ENCODE peak calls at places on chromosomes 2 and 18, in eight cellular contexts. A is hippocampal formation, O is sigmoid colon, K is GM20000, Z is COR-L47, E is posterior vena cava, N is AG08395, R is colonic mucosa. Y is an unnamed sample.

GRCh38 chr18:54607213-54607934 is 16.3 kb downstream of the DYNAP start:
- DNase-seq in Z (peak), K (no peak), N (no peak), E (no peak), O (no peak), A (no peak), R (peak), Y (no peak)

GRCh38 chr2:99637157-99637697 is 147.4 kb upstream of the REV1 start:
- DNase-seq in O (no peak), Z (no peak), A (no peak), R (no peak), N (no peak), E (no peak), K (no peak), Y (no peak)

GRCh38 chr2:68750592-68751396 is 16.2 kb downstream of the ARHGAP25 start:
- DNase-seq in A (no peak), R (peak), Z (no peak), N (no peak), O (no peak), E (no peak), K (no peak), Y (no peak)

GRCh38 chr2:231687133-231687852 is 21.0 kb upstream of the PTMA start:
- DNase-seq in R (peak), Z (peak), K (peak), N (peak), O (peak), A (peak), E (peak), Y (peak)

GRCh38 chr2:169160926-169161481 is 91.6 kb downstream of the DHRS9 start:
- DNase-seq in K (no peak), Z (no peak), R (no peak), E (no peak), N (no peak), A (no peak), O (no peak), Y (no peak)

GRCh38 chr2:239845968-239846367 is 179.2 kb downstream of the NDUFA10 start:
- DNase-seq in Z (no peak), N (no peak), E (no peak), O (no peak), K (no peak), A (no peak), R (no peak), Y (no peak)

GRCh38 chr2:206856474-206856873 is 82.8 kb upstream of the CPO start:
- DNase-seq in A (no peak), Z (no peak), R (no peak), N (peak), K (no peak), O (no peak), E (no peak), Y (no peak)

GRCh38 chr2:54386585-54386984 is 69.5 kb upstream of the SPTBN1 start:
- DNase-seq in R (no peak), E (no peak), A (no peak), O (no peak), Z (no peak), K (no peak), N (no peak), Y (no peak)

GRCh38 chr2:86211796-86212188 is 12.5 kb downstream of the MRPL35 start:
- DNase-seq in A (no peak), N (no peak), R (no peak), K (no peak), Z (no peak), O (no peak), E (no peak), Y (no peak)

GRCh38 chr18:11500153-11501122 is 109.0 kb upstream of the SLC35G4 start:
- DNase-seq in K (no peak), R (no peak), O (no peak), A (no peak), Z (no peak), E (no peak), N (peak), Y (no peak)

GRCh38 chr2:1736045-1736444 is 8.3 kb downstream of the PXDN start:
- DNase-seq in Z (no peak), O (no peak), K (no peak), R (no peak), N (peak), A (no peak), E (no peak), Y (no peak)

GRCh38 chr2:235729182-235729929 is 235.5 kb downstream of the AGAP1 start:
- DNase-seq in O (no peak), N (no peak), R (no peak), Z (no peak), E (no peak), A (no peak), K (no peak), Y (no peak)

GRCh38 chr2:20561703-20562454 is 89.0 kb downstream of the HS1BP3 start:
- DNase-seq in K (no peak), Z (no peak), N (peak), O (no peak), R (no peak), A (no peak), E (no peak), Y (no peak)

GRCh38 chr2:217433522-217433921 is 569.3 kb downstream of the TNS1 start:
- DNase-seq in N (no peak), R (no peak), A (no peak), K (no peak), Z (no peak), E (no peak), O (no peak), Y (no peak)

GRCh38 chr18:31591628-31592027 is at the start of gene TTR:
- DNase-seq in Z (no peak), K (no peak), N (no peak), E (no peak), A (no peak), O (no peak), R (no peak), Y (no peak)

GRCh38 chr2:208638059-208638458 is 231.5 kb downstream of the PTH2R start:
- DNase-seq in K (no peak), Z (no peak), R (peak), O (no peak), A (no peak), E (no peak), N (no peak), Y (no peak)

GRCh38 chr2:190683802-190684201 is 34.9 kb downstream of the NAB1 start:
- DNase-seq in Z (no peak), K (no peak), N (no peak), O (no peak), A (no peak), R (no peak), E (no peak), Y (no peak)

GRCh38 chr18:31656754-31657153 is 27.6 kb downstream of the B4GALT6 start:
- DNase-seq in Z (no peak), K (no peak), E (no peak), N (no peak), O (no peak), A (no peak), R (no peak), Y (no peak)

GRCh38 chr2:15359716-15360531 is 201.2 kb downstream of the NBAS start:
- DNase-seq in Z (no peak), R (no peak), K (no peak), E (no peak), O (no peak), N (peak), A (no peak), Y (no peak)

GRCh38 chr2:152336103-152336853 is 1.3 kb downstream of the FMNL2 start:
- DNase-seq in Z (no peak), K (peak), A (peak), O (peak), E (peak), N (peak), R (peak), Y (peak)

GRCh38 chr2:67544286-67544685 is 147.2 kb downstream of the ETAA1 start:
- DNase-seq in E (no peak), N (no peak), O (no peak), A (peak), Z (no peak), R (no peak), K (no peak), Y (no peak)

GRCh38 chr2:181074457-181074856 is 94.1 kb downstream of the UBE2E3 start:
- DNase-seq in R (no peak), N (no peak), E (no peak), O (no peak), K (no peak), Z (no peak), A (no peak), Y (no peak)

GRCh38 chr18:10499230-10499629 is 26.6 kb upstream of the NAPG start:
- DNase-seq in E (no peak), Z (no peak), R (no peak), A (no peak), N (no peak), K (no peak), O (no peak), Y (no peak)

GRCh38 chr2:159904565-159905281 is 106.7 kb upstream of the CD302 start:
- DNase-seq in O (no peak), Z (no peak), E (peak), R (peak), A (no peak), N (no peak), K (peak), Y (peak)

GRCh38 chr2:226903179-226903578 is 67.3 kb downstream of the RHBDD1 start:
- DNase-seq in N (peak), R (no peak), A (no peak), E (no peak), O (no peak), K (no peak), Z (no peak), Y (no peak)

GRCh38 chr2:100975521-100975785 is 26.6 kb upstream of the RPL31 start:
- DNase-seq in A (no peak), N (no peak), K (no peak), R (no peak), E (no peak), Z (no peak), O (peak), Y (no peak)

GRCh38 chr2:129619471-129619870 is 360.0 kb upstream of the RAB6C start:
- DNase-seq in A (no peak), N (no peak), Z (peak), E (no peak), R (no peak), K (no peak), O (no peak), Y (no peak)

GRCh38 chr2:24015562-24016375 is 5.9 kb downstream of the MFSD2B start:
- DNase-seq in Z (no peak), N (peak), A (no peak), E (no peak), O (no peak), K (no peak), R (no peak), Y (no peak)

Y was measured in GM06990.